ENCODE peak calls at places on chromosomes 5 and 9, in ten cellular contexts. One of them, this sample, is unnamed.

GRCh38 chr5:124124711-124125229 is 612.8 kb downstream of the CSNK1G3 start:
- DNase-seq in AG10803: no peak
- DNase-seq in left ventricle myocardium inferior: no peak
- DNase-seq in esophagus squamous epithelium: no peak
- DNase-seq in colonic mucosa: no peak
- DNase-seq in heart right ventricle: no peak
- DNase-seq in cardiac muscle cell: peak; percentile 18
- DNase-seq in stomach: no peak
- DNase-seq in choroid plexus epithelial cell: no peak
- DNase-seq in adrenal gland: no peak
- DNase-seq in this sample: no peak

GRCh38 chr5:78587775-78588291 is 60.7 kb downstream of the LHFPL2 start:
- DNase-seq in heart right ventricle: no peak
- DNase-seq in adrenal gland: no peak
- DNase-seq in stomach: no peak
- DNase-seq in choroid plexus epithelial cell: peak; percentile 83
- DNase-seq in AG10803: peak; percentile 93
- DNase-seq in colonic mucosa: no peak
- DNase-seq in left ventricle myocardium inferior: no peak
- DNase-seq in cardiac muscle cell: peak; percentile 78
- DNase-seq in esophagus squamous epithelium: no peak
- DNase-seq in this sample: peak; percentile 60

GRCh38 chr5:40879163-40879942 is 29.9 kb upstream of the C7 start:
- DNase-seq in AG10803: peak; percentile 27
- DNase-seq in heart right ventricle: no peak
- DNase-seq in choroid plexus epithelial cell: peak; percentile 59
- DNase-seq in esophagus squamous epithelium: no peak
- DNase-seq in colonic mucosa: no peak
- DNase-seq in stomach: no peak
- DNase-seq in cardiac muscle cell: peak; percentile 48
- DNase-seq in adrenal gland: no peak
- DNase-seq in left ventricle myocardium inferior: no peak
- DNase-seq in this sample: peak; percentile 46

GRCh38 chr5:57780306-57780958 is 297.8 kb upstream of the ACTBL2 start:
- DNase-seq in stomach: no peak
- DNase-seq in choroid plexus epithelial cell: no peak
- DNase-seq in colonic mucosa: no peak
- DNase-seq in cardiac muscle cell: no peak
- DNase-seq in left ventricle myocardium inferior: peak; percentile 25
- DNase-seq in esophagus squamous epithelium: no peak
- DNase-seq in adrenal gland: peak; percentile 34
- DNase-seq in heart right ventricle: peak; percentile 15
- DNase-seq in AG10803: peak; percentile 39
- DNase-seq in this sample: no peak

GRCh38 chr9:27771803-27772545 is 198.7 kb upstream of the C9orf72 start:
- DNase-seq in AG10803: no peak
- DNase-seq in esophagus squamous epithelium: no peak
- DNase-seq in cardiac muscle cell: peak; percentile 79
- DNase-seq in adrenal gland: no peak
- DNase-seq in choroid plexus epithelial cell: peak; percentile 92
- DNase-seq in colonic mucosa: no peak
- DNase-seq in stomach: no peak
- DNase-seq in heart right ventricle: no peak
- DNase-seq in left ventricle myocardium inferior: no peak
- DNase-seq in this sample: peak; percentile 74

GRCh38 chr9:74773886-74774479 is 113.7 kb downstream of the TRPM6 start:
- DNase-seq in heart right ventricle: peak; percentile 65
- DNase-seq in left ventricle myocardium inferior: peak; percentile 71
- DNase-seq in AG10803: peak; percentile 71
- DNase-seq in adrenal gland: peak; percentile 87
- DNase-seq in stomach: peak; percentile 86
- DNase-seq in choroid plexus epithelial cell: peak; percentile 89
- DNase-seq in esophagus squamous epithelium: no peak
- DNase-seq in colonic mucosa: peak; percentile 86
- DNase-seq in cardiac muscle cell: peak; percentile 83
- DNase-seq in this sample: peak; percentile 78

GRCh38 chr9:121568101-121568460 is 68.4 kb upstream of the GGTA1 start:
- DNase-seq in left ventricle myocardium inferior: peak; percentile 26
- DNase-seq in colonic mucosa: no peak
- DNase-seq in AG10803: no peak
- DNase-seq in stomach: no peak
- DNase-seq in adrenal gland: peak; percentile 60
- DNase-seq in esophagus squamous epithelium: no peak
- DNase-seq in cardiac muscle cell: peak; percentile 13
- DNase-seq in choroid plexus epithelial cell: no peak
- DNase-seq in heart right ventricle: peak; percentile 36
- DNase-seq in this sample: peak; percentile 9

GRCh38 chr9:133715866-133716563 is 22.1 kb downstream of the SARDH start:
- DNase-seq in esophagus squamous epithelium: no peak
- DNase-seq in stomach: no peak
- DNase-seq in choroid plexus epithelial cell: peak; percentile 60
- DNase-seq in cardiac muscle cell: peak; percentile 66
- DNase-seq in left ventricle myocardium inferior: no peak
- DNase-seq in adrenal gland: peak; percentile 26
- DNase-seq in AG10803: no peak
- DNase-seq in heart right ventricle: no peak
- DNase-seq in colonic mucosa: no peak
- DNase-seq in this sample: no peak

GRCh38 chr5:178213003-178213449 is 8.7 kb downstream of the HNRNPAB start:
- DNase-seq in left ventricle myocardium inferior: no peak
- DNase-seq in heart right ventricle: no peak
- DNase-seq in adrenal gland: no peak
- DNase-seq in cardiac muscle cell: no peak
- DNase-seq in esophagus squamous epithelium: no peak
- DNase-seq in choroid plexus epithelial cell: no peak
- DNase-seq in stomach: no peak
- DNase-seq in AG10803: no peak
- DNase-seq in colonic mucosa: no peak
- DNase-seq in this sample: no peak

GRCh38 chr5:154642499-154643245 is 112.5 kb upstream of the LARP1 start:
- DNase-seq in left ventricle myocardium inferior: no peak
- DNase-seq in colonic mucosa: no peak
- DNase-seq in cardiac muscle cell: peak; percentile 53
- DNase-seq in AG10803: no peak
- DNase-seq in choroid plexus epithelial cell: peak; percentile 47
- DNase-seq in esophagus squamous epithelium: no peak
- DNase-seq in stomach: no peak
- DNase-seq in adrenal gland: peak; percentile 29
- DNase-seq in heart right ventricle: no peak
- DNase-seq in this sample: peak; percentile 30

GRCh38 chr5:81924467-81924866 is 47.4 kb upstream of the ATG10 start:
- DNase-seq in choroid plexus epithelial cell: no peak
- DNase-seq in heart right ventricle: peak; percentile 40
- DNase-seq in stomach: no peak
- DNase-seq in cardiac muscle cell: no peak
- DNase-seq in colonic mucosa: no peak
- DNase-seq in left ventricle myocardium inferior: peak; percentile 41
- DNase-seq in adrenal gland: no peak
- DNase-seq in esophagus squamous epithelium: no peak
- DNase-seq in AG10803: no peak
- DNase-seq in this sample: no peak

GRCh38 chr9:112078432-112078831 is 96.7 kb downstream of the SUSD1 start:
- DNase-seq in esophagus squamous epithelium: no peak
- DNase-seq in stomach: no peak
- DNase-seq in colonic mucosa: peak; percentile 18
- DNase-seq in left ventricle myocardium inferior: no peak
- DNase-seq in heart right ventricle: no peak
- DNase-seq in cardiac muscle cell: no peak
- DNase-seq in choroid plexus epithelial cell: no peak
- DNase-seq in AG10803: no peak
- DNase-seq in adrenal gland: no peak
- DNase-seq in this sample: no peak

GRCh38 chr5:91541696-91542095 is 158.6 kb upstream of the ARRDC3 start:
- DNase-seq in colonic mucosa: no peak
- DNase-seq in choroid plexus epithelial cell: peak; percentile 47
- DNase-seq in stomach: no peak
- DNase-seq in left ventricle myocardium inferior: no peak
- DNase-seq in AG10803: no peak
- DNase-seq in cardiac muscle cell: no peak
- DNase-seq in esophagus squamous epithelium: no peak
- DNase-seq in adrenal gland: no peak
- DNase-seq in heart right ventricle: no peak
- DNase-seq in this sample: peak; percentile 52

GRCh38 chr9:6640268-6641072 is 5.1 kb downstream of the GLDC start:
- DNase-seq in adrenal gland: no peak
- DNase-seq in colonic mucosa: no peak
- DNase-seq in choroid plexus epithelial cell: no peak
- DNase-seq in esophagus squamous epithelium: no peak
- DNase-seq in cardiac muscle cell: no peak
- DNase-seq in stomach: no peak
- DNase-seq in AG10803: no peak
- DNase-seq in heart right ventricle: no peak
- DNase-seq in left ventricle myocardium inferior: no peak
- DNase-seq in this sample: no peak

GRCh38 chr9:136143215-136144001 is 24.7 kb upstream of the TMEM250 start:
- DNase-seq in choroid plexus epithelial cell: peak; percentile 56
- DNase-seq in cardiac muscle cell: peak; percentile 33
- DNase-seq in left ventricle myocardium inferior: no peak
- DNase-seq in colonic mucosa: no peak
- DNase-seq in stomach: no peak
- DNase-seq in esophagus squamous epithelium: no peak
- DNase-seq in AG10803: no peak
- DNase-seq in adrenal gland: no peak
- DNase-seq in heart right ventricle: no peak
- DNase-seq in this sample: no peak
- TF ChIP-seq CTCF in choroid plexus epithelial cell: peak; percentile 64
- TF ChIP-seq CTCF in cardiac muscle cell: peak; percentile 45
- TF ChIP-seq CTCF in left ventricle myocardium inferior: peak; percentile 56
- TF ChIP-seq CTCF in colonic mucosa: no peak
- TF ChIP-seq CTCF in stomach: no peak
- TF ChIP-seq CTCF in esophagus squamous epithelium: peak; percentile 12
- TF ChIP-seq CTCF in AG10803: peak; percentile 25
- TF ChIP-seq CTCF in adrenal gland: no peak
- TF ChIP-seq CTCF in heart right ventricle: no peak
- TF ChIP-seq CTCF in this sample: peak; percentile 50

DNA sequence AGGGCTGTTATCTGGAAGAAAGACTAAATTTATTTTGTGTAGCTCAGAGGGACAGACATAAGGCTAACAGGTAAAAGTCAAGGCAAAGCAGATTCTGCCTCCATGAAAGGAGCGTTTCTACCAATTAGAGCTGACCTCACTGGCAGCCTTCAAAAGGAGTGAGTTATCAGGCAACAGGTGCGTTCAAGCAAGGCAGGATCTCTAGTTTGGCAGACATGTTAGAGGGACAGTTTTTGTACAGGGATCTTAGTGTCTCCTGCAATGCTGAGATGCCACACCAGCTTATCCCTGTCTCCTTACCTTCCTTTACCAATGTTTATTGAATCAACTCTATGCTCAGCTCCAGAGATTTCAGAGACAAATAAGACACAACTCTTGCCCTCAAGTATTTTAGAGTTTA is 73.8 kb downstream of the NRG2 start:
- DNase-seq in colonic mucosa: no peak
- DNase-seq in choroid plexus epithelial cell: no peak
- DNase-seq in heart right ventricle: no peak
- DNase-seq in left ventricle myocardium inferior: no peak
- DNase-seq in adrenal gland: no peak
- DNase-seq in AG10803: no peak
- DNase-seq in stomach: no peak
- DNase-seq in cardiac muscle cell: no peak
- DNase-seq in esophagus squamous epithelium: no peak
- DNase-seq in this sample: no peak
- H3K4me3 ChIP-seq in colonic mucosa: no peak overlapping the region
- H3K4me3 ChIP-seq in choroid plexus epithelial cell: no peak overlapping the region
- H3K4me3 ChIP-seq in heart right ventricle: no peak overlapping the region
- H3K4me3 ChIP-seq in left ventricle myocardium inferior: no peak overlapping the region
- H3K4me3 ChIP-seq in adrenal gland: no peak overlapping the region
- H3K4me3 ChIP-seq in AG10803: no peak overlapping the region
- H3K4me3 ChIP-seq in stomach: no peak overlapping the region
- H3K4me3 ChIP-seq in cardiac muscle cell: no peak overlapping the region
- H3K4me3 ChIP-seq in esophagus squamous epithelium: no peak overlapping the region
- H3K4me3 ChIP-seq in this sample: no peak overlapping the region

DNA sequence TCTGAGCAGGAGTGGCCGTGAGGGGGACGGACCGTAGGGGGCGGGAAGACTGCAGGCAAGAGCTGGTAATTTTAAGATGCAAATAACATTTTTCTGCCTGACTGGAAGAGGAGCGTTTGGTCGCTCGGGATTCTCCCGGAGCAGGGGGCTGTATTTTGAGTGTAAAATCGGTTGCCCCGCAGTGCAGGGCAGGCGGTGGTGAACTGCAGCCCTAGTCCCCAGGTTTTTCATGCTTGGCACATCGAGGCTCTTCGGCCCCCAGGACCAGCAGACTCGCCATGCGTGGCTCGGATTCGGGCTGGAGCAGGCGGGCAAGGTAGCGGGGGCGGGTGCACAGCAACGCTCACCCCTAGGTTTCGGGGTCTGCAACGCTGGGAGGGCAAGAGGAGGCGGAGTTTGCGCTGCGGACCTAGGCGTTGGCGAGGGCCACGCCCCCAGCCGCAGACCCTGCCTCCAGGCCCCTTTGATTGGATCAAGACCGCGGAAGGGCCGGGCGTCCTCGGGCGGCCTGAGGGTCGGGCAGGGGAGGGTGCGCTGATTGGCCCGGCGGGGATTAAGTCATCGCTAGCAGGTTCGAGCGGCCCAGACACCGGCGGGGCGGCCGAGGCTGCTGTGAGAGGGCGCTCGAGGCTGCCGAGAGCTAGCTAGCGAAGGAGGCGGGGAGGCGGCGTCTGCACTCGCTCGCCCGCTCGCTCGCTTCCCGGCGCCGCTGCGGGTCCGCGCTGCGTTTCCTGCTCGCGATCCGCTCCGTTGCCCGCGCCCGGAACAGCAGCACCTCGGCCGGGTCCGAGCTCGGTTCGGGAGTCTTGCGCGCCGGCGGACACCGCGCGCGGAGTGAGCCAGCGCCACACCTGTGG is at the start of gene ARHGAP26:
- DNase-seq in choroid plexus epithelial cell: peak; percentile 97
- DNase-seq in esophagus squamous epithelium: peak; percentile 85
- DNase-seq in AG10803: peak; percentile 94
- DNase-seq in stomach: peak; percentile 98
- DNase-seq in heart right ventricle: peak; percentile 97
- DNase-seq in colonic mucosa: peak; percentile 98
- DNase-seq in adrenal gland: peak; percentile 98
- DNase-seq in cardiac muscle cell: peak; percentile 98
- DNase-seq in left ventricle myocardium inferior: peak; percentile 99
- DNase-seq in this sample: peak; percentile 97
- TF ChIP-seq CTCF in choroid plexus epithelial cell: peak; percentile 45
- TF ChIP-seq CTCF in esophagus squamous epithelium: no peak
- TF ChIP-seq CTCF in AG10803: peak; percentile 20
- TF ChIP-seq CTCF in stomach: peak; percentile 9
- TF ChIP-seq CTCF in heart right ventricle: no peak
- TF ChIP-seq CTCF in colonic mucosa: no peak
- TF ChIP-seq CTCF in adrenal gland: peak; percentile 18
- TF ChIP-seq CTCF in cardiac muscle cell: peak; percentile 41
- TF ChIP-seq CTCF in left ventricle myocardium inferior: peak; percentile 42
- TF ChIP-seq CTCF in this sample: peak; percentile 41

DNA sequence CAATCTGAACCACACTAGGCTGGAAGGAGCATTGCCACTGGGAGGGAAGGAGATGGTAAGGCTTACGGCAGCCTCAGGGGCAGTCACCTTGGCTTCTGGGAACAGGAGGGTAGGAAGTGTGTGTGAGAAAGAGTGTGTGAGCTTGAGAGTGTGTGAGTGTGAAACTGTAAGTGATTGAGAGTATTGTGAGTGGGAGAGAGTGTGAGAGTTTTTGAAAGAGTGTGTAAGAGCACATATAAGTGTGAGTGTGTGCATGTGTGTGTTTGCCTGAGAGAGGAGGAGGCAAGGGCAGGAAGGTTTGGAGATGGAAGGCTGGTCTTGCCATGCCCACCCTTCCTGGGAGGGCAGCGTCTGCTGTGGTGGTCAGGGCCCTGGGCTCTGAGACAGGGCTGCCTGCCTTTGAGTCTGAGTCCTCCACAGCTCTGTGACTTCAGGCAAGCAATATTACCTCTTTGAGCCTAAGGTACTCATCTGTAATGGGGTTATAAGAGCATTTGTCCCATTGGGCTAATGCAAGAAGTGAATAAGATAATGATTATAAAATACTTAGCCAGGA is 51.9 kb upstream of the BOD1 start:
- DNase-seq in adrenal gland: peak; percentile 1
- DNase-seq in AG10803: no peak
- DNase-seq in esophagus squamous epithelium: no peak
- DNase-seq in stomach: no peak
- DNase-seq in cardiac muscle cell: no peak
- DNase-seq in choroid plexus epithelial cell: no peak
- DNase-seq in left ventricle myocardium inferior: no peak
- DNase-seq in colonic mucosa: no peak
- DNase-seq in heart right ventricle: no peak
- DNase-seq in this sample: no peak
- H3K4me3 ChIP-seq in adrenal gland: no peak overlapping the region
- H3K4me3 ChIP-seq in AG10803: no peak overlapping the region
- H3K4me3 ChIP-seq in esophagus squamous epithelium: no peak overlapping the region
- H3K4me3 ChIP-seq in stomach: no peak overlapping the region
- H3K4me3 ChIP-seq in cardiac muscle cell: no peak overlapping the region
- H3K4me3 ChIP-seq in choroid plexus epithelial cell: no peak overlapping the region
- H3K4me3 ChIP-seq in left ventricle myocardium inferior: no peak overlapping the region
- H3K4me3 ChIP-seq in colonic mucosa: no peak overlapping the region
- H3K4me3 ChIP-seq in heart right ventricle: no peak overlapping the region
- H3K4me3 ChIP-seq in this sample: no peak overlapping the region

This sample was measured in astrocyte of the spinal cord.